ENCODE peak calls at places on chromosomes 13 and 19, in seven cellular contexts. Z, W, X, V, L, Q and R are unnamed samples.

GRCh38 chr13:105346141-105346766 is 1189.2 kb downstream of the EFNB2 start:
- DNase-seq in Z (no peak), W (no peak), X (no peak), V (no peak), L (no peak), Q (no peak), R (no peak)

GRCh38 chr19:16470911-16471811 is 609 bp downstream of the EPS15L1 start:
- DNase-seq in Z (no peak), W (peak; percentile 8), X (peak; percentile 25), V (peak; percentile 16), L (peak; percentile 29), Q (no peak), R (peak; percentile 37)

GRCh38 chr13:79018166-79018565 is 359.2 kb upstream of the OBI1 start:
- DNase-seq in Z (no peak), W (no peak), X (no peak), V (no peak), L (no peak), Q (no peak), R (no peak)

GRCh38 chr13:108086678-108087077 is 128.7 kb downstream of the LIG4 start:
- DNase-seq in Z (no peak), W (no peak), X (no peak), V (no peak), L (no peak), Q (no peak), R (peak; percentile 2)

GRCh38 chr13:87274209-87274819 is 396.9 kb upstream of the SLITRK5 start:
- DNase-seq in Z (no peak), W (no peak), X (no peak), V (no peak), L (peak; percentile 54), Q (peak; percentile 14), R (no peak)

GRCh38 chr19:29326351-29326750 is 113.4 kb upstream of the UQCRFS1 start:
- DNase-seq in Z (no peak), W (no peak), X (no peak), V (no peak), L (no peak), Q (no peak), R (no peak)

GRCh38 chr19:41302624-41303351 is 7.2 kb upstream of the CCDC97 start:
- DNase-seq in Z (no peak), W (peak; percentile 70), X (peak; percentile 60), V (peak; percentile 51), L (no peak), Q (no peak), R (no peak)

GRCh38 chr19:50551713-50552187 is 16.5 kb downstream of the LRRC4B start:
- DNase-seq in Z (peak; percentile 75), W (no peak), X (no peak), V (no peak), L (peak; percentile 48), Q (peak; percentile 75), R (no peak)

GRCh38 chr13:50403311-50403710 is 388.1 kb downstream of the KCNRG start:
- DNase-seq in Z (no peak), W (no peak), X (no peak), V (no peak), L (peak; percentile 10), Q (no peak), R (no peak)

GRCh38 chr19:53076984-53077383 is 26.2 kb downstream of the ZNF160 start:
- DNase-seq in Z (peak; percentile 59), W (no peak), X (no peak), V (no peak), L (peak; percentile 94), Q (peak; percentile 58), R (peak; percentile 87)

GRCh38 chr13:29858667-29859066 is 8.2 kb upstream of the UBL3 start:
- DNase-seq in Z (no peak), W (no peak), X (no peak), V (no peak), L (no peak), Q (no peak), R (no peak)

GRCh38 chr13:66886248-66886647 is 343.9 kb downstream of the PCDH9 start:
- DNase-seq in Z (peak; percentile 35), W (no peak), X (no peak), V (no peak), L (peak; percentile 3), Q (peak; percentile 85), R (no peak)

GRCh38 chr19:33269016-33269415 is 33.3 kb downstream of the CEBPA start:
- DNase-seq in Z (no peak), W (no peak), X (no peak), V (no peak), L (no peak), Q (no peak), R (no peak)

GRCh38 chr19:277581-278165 is 13.5 kb downstream of the PLPP2 start:
- DNase-seq in Z (no peak), W (no peak), X (no peak), V (no peak), L (peak; percentile 82), Q (no peak), R (peak; percentile 62)

GRCh38 chr13:33135097-33135496 is 118.9 kb downstream of the KL start:
- DNase-seq in Z (no peak), W (no peak), X (no peak), V (no peak), L (no peak), Q (no peak), R (no peak)